ENCODE peak calls at places on chromosomes 5 and 9, in four cellular contexts. Q is fibroblast of pulmonary artery; W is substantia nigra; F is activated CD4-positive, alpha-beta T cell treated with anti-CD3 and anti-CD28 coated beads, Interleukin-2, amount 10 ng/mL, durations not matched to agents 7 days and 5 days. Z is an unnamed sample.

GRCh38 chr5:33275921-33276705 is 164.7 kb upstream of the TARS1 start:
- DNase-seq in W (no peak), Q (peak), F (no peak), Z (no peak)

GRCh38 chr9:88985616-88986015 is 5.7 kb upstream of the S1PR3 start:
- DNase-seq in F (no peak), Q (no peak), W (no peak), Z (no peak)

GRCh38 chr5:173765030-173765644 is 123.0 kb upstream of the CPEB4 start:
- DNase-seq in F (no peak), W (no peak), Q (no peak), Z (no peak)

GRCh38 chr5:1494780-1495524 is 28.8 kb downstream of the LPCAT1 start:
- DNase-seq in W (no peak), F (peak), Q (no peak), Z (no peak)

GRCh38 chr5:132771559-132771998 is 5.5 kb downstream of the SEPTIN8 start:
- DNase-seq in Q (peak), W (no peak), F (no peak), Z (no peak)

GRCh38 chr5:52283221-52283620 is 504.5 kb upstream of the ITGA1 start:
- DNase-seq in Q (no peak), W (no peak), F (no peak), Z (no peak)

GRCh38 chr5:98768160-98769005 is 5.1 kb upstream of the RGMB start:
- DNase-seq in F (peak), W (peak), Q (peak), Z (peak)

GRCh38 chr5:108212775-108213346 is 169.0 kb downstream of the FBXL17 start:
- DNase-seq in F (no peak), Q (peak), W (no peak), Z (no peak)

GRCh38 chr5:3030511-3031165 is 279.2 kb upstream of the IRX2 start:
- DNase-seq in F (no peak), W (no peak), Q (no peak), Z (no peak)

GRCh38 chr9:95552814-95553546 is 36.2 kb upstream of the PTCH1 start:
- DNase-seq in F (no peak), W (no peak), Q (peak), Z (no peak)

GRCh38 chr9:6716766-6717165 is 41.0 kb upstream of the KDM4C start:
- DNase-seq in W (no peak), Q (no peak), F (no peak), Z (no peak)

GRCh38 chr9:131423171-131423581 is 29.3 kb downstream of the PRRC2B start:
- DNase-seq in Q (peak), W (peak), F (no peak), Z (no peak)

GRCh38 chr5:14143843-14144585 is 872 bp downstream of the TRIO start:
- DNase-seq in Q (no peak), F (peak), W (peak), Z (peak)

GRCh38 chr5:21171038-21171437 is 1183.0 kb upstream of the CDH18 start:
- DNase-seq in F (no peak), Q (no peak), W (no peak), Z (no peak)

GRCh38 chr5:163624466-163624865 is 119.0 kb downstream of the MAT2B start:
- DNase-seq in Q (no peak), W (no peak), F (no peak), Z (no peak)

GRCh38 chr9:112753725-112754124 is 3.2 kb downstream of the SNX30 start:
- DNase-seq in W (no peak), Q (peak), F (no peak), Z (no peak)

GRCh38 chr5:125310749-125311148 is 564.3 kb upstream of the ZNF608 start:
- DNase-seq in Q (peak), F (no peak), W (no peak), Z (no peak)

GRCh38 chr5:173778784-173779304 is 109.3 kb upstream of the CPEB4 start:
- DNase-seq in Q (peak), W (no peak), F (no peak), Z (no peak)

GRCh38 chr9:8486095-8486494 is 686.5 kb upstream of the DMAC1 start:
- DNase-seq in Q (peak), W (peak), F (no peak), Z (no peak)

GRCh38 chr9:17725399-17726010 is 146.6 kb downstream of the SH3GL2 start:
- DNase-seq in Q (no peak), W (no peak), F (no peak), Z (no peak)

GRCh38 chr5:170426149-170426767 is 37.1 kb upstream of the KCNMB1 start:
- DNase-seq in W (no peak), F (no peak), Q (no peak), Z (no peak)

GRCh38 chr5:32172908-32173393 is 1.2 kb downstream of the GOLPH3 start:
- DNase-seq in F (no peak), Q (no peak), W (no peak), Z (peak)

GRCh38 chr9:95283678-95284077 is 33.8 kb downstream of the FANCC start:
- DNase-seq in Q (no peak), F (no peak), W (no peak), Z (no peak)

GRCh38 chr9:91949946-91950664 is at the start of gene ROR2:
- DNase-seq in F (peak), W (peak), Q (peak), Z (peak)

GRCh38 chr9:114629563-114630090 is 18.5 kb downstream of the TMEM268 start:
- DNase-seq in F (no peak), Q (no peak), W (no peak), Z (no peak)

GRCh38 chr5:76527685-76528161 is 95.5 kb downstream of the F2RL2 start:
- DNase-seq in W (no peak), F (no peak), Q (no peak), Z (no peak)

GRCh38 chr5:133991171-133991910 is 13.4 kb downstream of the VDAC1 start:
- DNase-seq in F (no peak), Q (no peak), W (no peak), Z (no peak)

GRCh38 chr5:167511276-167511675 is 780.2 kb upstream of the WWC1 start:
- DNase-seq in W (no peak), Q (no peak), F (no peak), Z (no peak)

GRCh38 chr5:142293486-142293885 is 31.3 kb downstream of the SPRY4 start:
- DNase-seq in W (no peak), Q (peak), F (no peak), Z (no peak)

GRCh38 chr9:20693068-20693467 is 9.0 kb downstream of the FOCAD start:
- DNase-seq in W (no peak), F (no peak), Q (peak), Z (no peak)

GRCh38 chr9:114227288-114228033 is 72.1 kb downstream of the COL27A1 start:
- DNase-seq in Q (no peak), F (no peak), W (peak), Z (no peak)

GRCh38 chr9:70136632-70137031 is 93.0 kb downstream of the MAMDC2 start:
- DNase-seq in Q (peak), W (no peak), F (no peak), Z (no peak)

GRCh38 chr5:73274870-73275756 is 102.1 kb downstream of the TMEM174 start:
- DNase-seq in W (peak), Q (no peak), F (no peak), Z (no peak)

GRCh38 chr9:22060831-22061383 is 51.8 kb upstream of the CDKN2B start:
- DNase-seq in Q (peak), W (no peak), F (no peak), Z (no peak)

GRCh38 chr9:91302831-91303230 is 58.9 kb downstream of the AUH start:
- DNase-seq in F (no peak), W (no peak), Q (peak), Z (no peak)

GRCh38 chr5:1333986-1334385 is 10.9 kb downstream of the CLPTM1L start:
- DNase-seq in W (no peak), Q (no peak), F (no peak), Z (no peak)

Z was measured in CD4-positive, alpha-beta memory T cell.